ENCODE peak calls at places on chromosomes 6 and 20, in seven cellular contexts. One of them, this sample, is unnamed. For H3K4me1, the result is how much of the 10 kb centered on the place peaks cover.

GRCh38 chr20:1381753-1382591 is 10.9 kb downstream of the FKBP1A start:
- DNase-seq in breast epithelium: no peak
- DNase-seq in Panc1: no peak
- DNase-seq in endothelial cell of umbilical vein: no peak
- DNase-seq in SK-N-SH: no peak
- DNase-seq in suprapubic skin: no peak
- DNase-seq in HCT116: no peak
- DNase-seq in this sample: no peak

GRCh38 chr6:112879920-112880413 is 532.8 kb downstream of the RFPL4B start:
- DNase-seq in suprapubic skin: no peak
- DNase-seq in Panc1: no peak
- DNase-seq in SK-N-SH: no peak
- DNase-seq in HCT116: no peak
- DNase-seq in breast epithelium: no peak
- DNase-seq in endothelial cell of umbilical vein: no peak
- DNase-seq in this sample: peak

GRCh38 chr6:133637874-133638273 is 251.0 kb upstream of the TCF21 start:
- DNase-seq in breast epithelium: no peak
- DNase-seq in endothelial cell of umbilical vein: no peak
- DNase-seq in Panc1: no peak
- DNase-seq in suprapubic skin: no peak
- DNase-seq in HCT116: no peak
- DNase-seq in SK-N-SH: no peak
- DNase-seq in this sample: no peak

GRCh38 chr6:49550413-49551125 is at the start of gene C6orf141:
- DNase-seq in endothelial cell of umbilical vein: peak
- DNase-seq in Panc1: no peak
- DNase-seq in breast epithelium: no peak
- DNase-seq in suprapubic skin: no peak
- DNase-seq in HCT116: peak
- DNase-seq in SK-N-SH: peak
- DNase-seq in this sample: no peak

GRCh38 chr20:9492067-9492466 is 22.3 kb upstream of the LAMP5 start:
- DNase-seq in HCT116: no peak
- DNase-seq in SK-N-SH: no peak
- DNase-seq in Panc1: no peak
- DNase-seq in breast epithelium: no peak
- DNase-seq in suprapubic skin: no peak
- DNase-seq in endothelial cell of umbilical vein: no peak
- DNase-seq in this sample: no peak

GRCh38 chr6:135128268-135128914 is 52.7 kb upstream of the MYB start:
- DNase-seq in breast epithelium: no peak
- DNase-seq in endothelial cell of umbilical vein: peak
- DNase-seq in suprapubic skin: no peak
- DNase-seq in SK-N-SH: no peak
- DNase-seq in HCT116: no peak
- DNase-seq in Panc1: no peak
- DNase-seq in this sample: no peak

GRCh38 chr20:56630086-56630493 is 984 bp downstream of the TFAP2C start:
- DNase-seq in HCT116: peak
- DNase-seq in breast epithelium: peak
- DNase-seq in Panc1: no peak
- DNase-seq in suprapubic skin: no peak
- DNase-seq in SK-N-SH: peak
- DNase-seq in endothelial cell of umbilical vein: no peak
- DNase-seq in this sample: peak

GRCh38 chr6:100096356-100096755 is 102.3 kb upstream of the MCHR2 start:
- DNase-seq in breast epithelium: no peak
- DNase-seq in suprapubic skin: no peak
- DNase-seq in endothelial cell of umbilical vein: no peak
- DNase-seq in Panc1: no peak
- DNase-seq in SK-N-SH: no peak
- DNase-seq in HCT116: no peak
- DNase-seq in this sample: no peak

GRCh38 chr20:50577175-50578018 is 67.2 kb downstream of the PTPN1 start:
- DNase-seq in HCT116: no peak
- DNase-seq in suprapubic skin: no peak
- DNase-seq in SK-N-SH: peak
- DNase-seq in Panc1: no peak
- DNase-seq in breast epithelium: peak
- DNase-seq in endothelial cell of umbilical vein: no peak
- DNase-seq in this sample: peak

GRCh38 chr6:142361765-142362540 is 60.1 kb downstream of the ADGRG6 start:
- DNase-seq in Panc1: no peak
- DNase-seq in breast epithelium: no peak
- DNase-seq in endothelial cell of umbilical vein: peak
- DNase-seq in SK-N-SH: no peak
- DNase-seq in HCT116: no peak
- DNase-seq in suprapubic skin: no peak
- DNase-seq in this sample: no peak

GRCh38 chr6:10099648-10100047 is 315.2 kb downstream of the TFAP2A start:
- DNase-seq in SK-N-SH: no peak
- DNase-seq in endothelial cell of umbilical vein: no peak
- DNase-seq in breast epithelium: no peak
- DNase-seq in HCT116: no peak
- DNase-seq in suprapubic skin: no peak
- DNase-seq in Panc1: no peak
- DNase-seq in this sample: no peak

GRCh38 chr6:4647414-4648365 is 128.5 kb upstream of the CDYL start:
- DNase-seq in SK-N-SH: peak
- DNase-seq in endothelial cell of umbilical vein: peak
- DNase-seq in HCT116: peak
- DNase-seq in breast epithelium: peak
- DNase-seq in Panc1: peak
- DNase-seq in suprapubic skin: peak
- DNase-seq in this sample: peak

GRCh38 chr6:84449220-84449619 is 221.8 kb upstream of the CEP162 start:
- DNase-seq in HCT116: no peak
- DNase-seq in breast epithelium: no peak
- DNase-seq in SK-N-SH: no peak
- DNase-seq in Panc1: no peak
- DNase-seq in suprapubic skin: no peak
- DNase-seq in endothelial cell of umbilical vein: peak
- DNase-seq in this sample: no peak

GRCh38 chr6:134880487-134881190 is 69.3 kb downstream of the ALDH8A1 start:
- DNase-seq in breast epithelium: no peak
- DNase-seq in SK-N-SH: no peak
- DNase-seq in suprapubic skin: no peak
- DNase-seq in HCT116: no peak
- DNase-seq in endothelial cell of umbilical vein: no peak
- DNase-seq in Panc1: no peak
- DNase-seq in this sample: no peak

GRCh38 chr6:105095139-105095538 is 84.7 kb downstream of the POPDC3 start:
- DNase-seq in endothelial cell of umbilical vein: no peak
- DNase-seq in Panc1: no peak
- DNase-seq in SK-N-SH: no peak
- DNase-seq in breast epithelium: no peak
- DNase-seq in suprapubic skin: no peak
- DNase-seq in HCT116: no peak
- DNase-seq in this sample: no peak

GRCh38 chr20:37223053-37223452 is 38.6 kb downstream of the GHRH start:
- DNase-seq in SK-N-SH: no peak
- DNase-seq in breast epithelium: no peak
- DNase-seq in suprapubic skin: no peak
- DNase-seq in Panc1: no peak
- DNase-seq in endothelial cell of umbilical vein: no peak
- DNase-seq in HCT116: no peak
- DNase-seq in this sample: no peak

GRCh38 chr6:155377061-155377460 is 62.8 kb upstream of the TFB1M start:
- DNase-seq in suprapubic skin: no peak
- DNase-seq in breast epithelium: no peak
- DNase-seq in SK-N-SH: no peak
- DNase-seq in Panc1: peak
- DNase-seq in HCT116: no peak
- DNase-seq in endothelial cell of umbilical vein: no peak
- DNase-seq in this sample: no peak

GRCh38 chr6:31038559-31038958 is 28.3 kb downstream of the MUC22 start:
- DNase-seq in Panc1: no peak
- DNase-seq in HCT116: no peak
- DNase-seq in SK-N-SH: no peak
- DNase-seq in suprapubic skin: no peak
- DNase-seq in endothelial cell of umbilical vein: no peak
- DNase-seq in breast epithelium: no peak
- DNase-seq in this sample: no peak

GRCh38 chr6:169198885-169199284 is 54.8 kb downstream of the THBS2 start:
- DNase-seq in suprapubic skin: no peak
- DNase-seq in Panc1: no peak
- DNase-seq in endothelial cell of umbilical vein: no peak
- DNase-seq in SK-N-SH: no peak
- DNase-seq in breast epithelium: no peak
- DNase-seq in HCT116: no peak
- DNase-seq in this sample: no peak

GRCh38 chr6:69865126-69865525 is 1.2 kb upstream of the COL19A1 start:
- DNase-seq in HCT116: no peak
- DNase-seq in SK-N-SH: no peak
- DNase-seq in endothelial cell of umbilical vein: peak
- DNase-seq in breast epithelium: no peak
- DNase-seq in Panc1: no peak
- DNase-seq in suprapubic skin: no peak
- DNase-seq in this sample: no peak

GRCh38 chr6:11428895-11429294 is 108.7 kb upstream of the TMEM170B start:
- DNase-seq in breast epithelium: no peak
- DNase-seq in HCT116: no peak
- DNase-seq in SK-N-SH: no peak
- DNase-seq in Panc1: no peak
- DNase-seq in suprapubic skin: no peak
- DNase-seq in endothelial cell of umbilical vein: no peak
- DNase-seq in this sample: no peak

GRCh38 chr6:11429577-11429976 is 108.0 kb upstream of the TMEM170B start:
- DNase-seq in SK-N-SH: no peak
- DNase-seq in endothelial cell of umbilical vein: no peak
- DNase-seq in Panc1: no peak
- DNase-seq in suprapubic skin: no peak
- DNase-seq in HCT116: no peak
- DNase-seq in breast epithelium: no peak
- DNase-seq in this sample: no peak

GRCh38 chr6:11427827-11428245 is 109.7 kb upstream of the TMEM170B start:
- DNase-seq in Panc1: no peak
- DNase-seq in suprapubic skin: no peak
- DNase-seq in endothelial cell of umbilical vein: peak
- DNase-seq in breast epithelium: no peak
- DNase-seq in HCT116: no peak
- DNase-seq in SK-N-SH: no peak
- DNase-seq in this sample: no peak

GRCh38 chr6:11427091-11427739 is 110.3 kb upstream of the TMEM170B start:
- DNase-seq in SK-N-SH: no peak
- DNase-seq in suprapubic skin: no peak
- DNase-seq in endothelial cell of umbilical vein: no peak
- DNase-seq in breast epithelium: no peak
- DNase-seq in Panc1: no peak
- DNase-seq in HCT116: no peak
- DNase-seq in this sample: no peak

DNA sequence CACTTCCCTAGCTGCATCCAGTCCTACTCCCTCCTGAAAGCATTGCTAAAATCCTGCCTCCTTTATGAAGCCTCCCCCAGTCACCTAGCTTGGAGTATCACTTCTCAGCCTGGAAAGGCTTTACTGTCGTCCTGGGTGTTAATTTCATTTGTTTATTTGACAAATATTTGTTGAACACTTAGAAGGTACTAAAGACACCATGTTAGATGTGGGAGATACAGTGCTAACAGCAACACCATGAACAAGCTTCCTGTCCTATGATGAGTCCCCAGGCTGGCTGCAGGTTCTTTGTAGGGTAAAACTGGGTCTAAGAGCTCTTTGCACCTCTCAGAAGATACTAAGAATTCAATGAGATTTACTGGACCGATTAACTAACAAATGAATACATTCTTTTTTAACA is 109.2 kb upstream of the TMEM170B start:
- DNase-seq in Panc1: no peak
- DNase-seq in endothelial cell of umbilical vein: no peak
- DNase-seq in breast epithelium: no peak
- DNase-seq in HCT116: no peak
- DNase-seq in suprapubic skin: no peak
- DNase-seq in SK-N-SH: no peak
- DNase-seq in this sample: no peak
- H3K4me1 ChIP-seq in Panc1: under half
- H3K4me1 ChIP-seq in endothelial cell of umbilical vein: half or more
- H3K4me1 ChIP-seq in breast epithelium: under half
- H3K4me1 ChIP-seq in HCT116: under half
- H3K4me1 ChIP-seq in suprapubic skin: under half
- H3K4me1 ChIP-seq in SK-N-SH: half or more
- H3K4me1 ChIP-seq in this sample: under half

GRCh38 chr20:63290136-63290676 is 2.8 kb upstream of the COL20A1 start:
- DNase-seq in breast epithelium: no peak
- DNase-seq in suprapubic skin: no peak
- DNase-seq in HCT116: no peak
- DNase-seq in SK-N-SH: no peak
- DNase-seq in Panc1: no peak
- DNase-seq in endothelial cell of umbilical vein: no peak
- DNase-seq in this sample: no peak
- TF ChIP-seq POLR2AphosphoS5 in breast epithelium: no peak
- TF ChIP-seq POLR2AphosphoS5 in suprapubic skin: no peak
- TF ChIP-seq POLR2AphosphoS5 in HCT116: no peak
- TF ChIP-seq POLR2AphosphoS5 in SK-N-SH: no peak
- TF ChIP-seq POLR2AphosphoS5 in Panc1: peak
- TF ChIP-seq POLR2AphosphoS5 in endothelial cell of umbilical vein: peak
- TF ChIP-seq POLR2AphosphoS5 in this sample: no peak

GRCh38 chr6:15449001-15449400 is 203.1 kb downstream of the JARID2 start:
- DNase-seq in HCT116: no peak
- DNase-seq in endothelial cell of umbilical vein: no peak
- DNase-seq in SK-N-SH: no peak
- DNase-seq in breast epithelium: no peak
- DNase-seq in suprapubic skin: no peak
- DNase-seq in Panc1: no peak
- DNase-seq in this sample: no peak
- H3K4me1 ChIP-seq in HCT116: under half
- H3K4me1 ChIP-seq in endothelial cell of umbilical vein: under half
- H3K4me1 ChIP-seq in SK-N-SH: under half
- H3K4me1 ChIP-seq in breast epithelium: under half
- H3K4me1 ChIP-seq in suprapubic skin: under half
- H3K4me1 ChIP-seq in Panc1: under half
- H3K4me1 ChIP-seq in this sample: under half

DNA sequence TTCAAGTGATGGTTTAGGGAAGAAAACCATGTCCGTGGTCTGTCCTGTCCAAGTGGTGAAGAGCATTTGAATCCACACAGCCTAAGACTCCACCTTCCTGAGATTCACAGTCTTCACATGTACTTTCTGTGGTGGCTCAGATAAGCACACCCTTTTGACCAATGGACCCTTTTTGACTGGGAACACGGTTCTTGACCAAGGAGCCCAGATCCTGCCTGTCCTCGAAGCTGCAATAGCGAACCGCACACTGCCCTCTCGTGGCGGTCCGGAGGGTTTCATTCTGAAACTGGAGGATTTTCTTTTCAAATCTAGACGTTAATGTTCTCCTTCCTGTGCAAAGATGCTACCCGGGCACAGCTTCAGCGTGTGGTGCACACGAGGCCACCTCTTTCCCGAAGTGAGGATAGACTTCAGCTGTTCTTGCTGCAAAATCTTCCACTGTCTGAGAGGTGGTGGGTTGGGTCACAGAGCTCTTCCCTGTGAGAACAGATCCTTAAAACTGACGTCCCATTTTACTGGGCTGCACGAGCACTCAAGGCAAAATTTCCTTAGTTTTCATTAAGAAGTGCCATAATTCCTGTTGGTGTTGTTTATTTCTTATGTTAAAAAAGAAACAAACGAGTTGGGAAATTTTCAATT is 90.5 kb downstream of the SYNJ2 start:
- DNase-seq in endothelial cell of umbilical vein: peak
- DNase-seq in HCT116: no peak
- DNase-seq in Panc1: no peak
- DNase-seq in SK-N-SH: peak
- DNase-seq in breast epithelium: no peak
- DNase-seq in suprapubic skin: peak
- DNase-seq in this sample: peak
- TF ChIP-seq POLR2AphosphoS5 in endothelial cell of umbilical vein: no peak
- TF ChIP-seq POLR2AphosphoS5 in HCT116: no peak
- TF ChIP-seq POLR2AphosphoS5 in Panc1: no peak
- TF ChIP-seq POLR2AphosphoS5 in SK-N-SH: no peak
- TF ChIP-seq POLR2AphosphoS5 in breast epithelium: no peak
- TF ChIP-seq POLR2AphosphoS5 in suprapubic skin: no peak
- TF ChIP-seq POLR2AphosphoS5 in this sample: no peak